ENCODE peak calls at places on chromosome 5, in ten cellular contexts. D is HS-5; O is breast epithelium; Y is AG09309; B is AG08396; P is C1 segment of cervical spinal cord; L is activated CD8-positive, alpha-beta T cell treated with anti-CD3 and anti-CD28 coated beads, Interleukin-2, amount 10 ng/mL, durations not matched to agents 7 days and 5 days; F is prostate gland; H is naive thymus-derived CD4-positive, alpha-beta T cell; G is H1. K is an unnamed sample.

GRCh38 chr5:109718216-109718615 is 28.5 kb downstream of the MAN2A1 start:
- DNase-seq in D (no peak), O (no peak), Y (no peak), B (no peak), P (no peak), L (no peak), F (no peak), H (no peak), G (no peak), K (no peak)

GRCh38 chr5:180126716-180127681 is 55.4 kb upstream of the RNF130 start:
- DNase-seq in D (no peak), O (peak), Y (no peak), B (peak), P (no peak), L (peak), F (no peak), H (no peak), G (no peak), K (no peak)

GRCh38 chr5:133361922-133362321 is 250.4 kb downstream of the FSTL4 start:
- DNase-seq in D (no peak), O (no peak), Y (no peak), B (no peak), P (no peak), L (no peak), F (no peak), H (no peak), G (no peak), K (no peak)

GRCh38 chr5:3929799-3930198 is 334.2 kb downstream of the IRX1 start:
- DNase-seq in D (no peak), O (no peak), Y (no peak), B (no peak), P (no peak), L (no peak), F (no peak), H (no peak), G (no peak), K (no peak)

GRCh38 chr5:124057815-124058231 is 545.8 kb downstream of the CSNK1G3 start:
- DNase-seq in D (no peak), O (no peak), Y (no peak), B (no peak), P (peak), L (no peak), F (no peak), H (no peak), G (no peak), K (no peak)

GRCh38 chr5:149403923-149404745 is 25.0 kb upstream of the IL17B start:
- DNase-seq in D (peak), O (no peak), Y (peak), B (no peak), P (no peak), L (no peak), F (no peak), H (no peak), G (no peak), K (peak)

GRCh38 chr5:79707535-79707934 is 17.9 kb downstream of the CMYA5 start:
- DNase-seq in D (no peak), O (no peak), Y (no peak), B (no peak), P (no peak), L (no peak), F (no peak), H (no peak), G (no peak), K (no peak)

GRCh38 chr5:38344891-38345290 is 86.5 kb downstream of the EGFLAM start:
- DNase-seq in D (no peak), O (no peak), Y (no peak), B (no peak), P (no peak), L (no peak), F (no peak), H (no peak), G (no peak), K (no peak)

GRCh38 chr5:6831678-6832077 is 118.4 kb downstream of the TENT4A start:
- DNase-seq in D (no peak), O (no peak), Y (no peak), B (no peak), P (no peak), L (no peak), F (no peak), H (no peak), G (no peak), K (no peak)

GRCh38 chr5:133721365-133721764 is 109.0 kb upstream of the FSTL4 start:
- DNase-seq in D (no peak), O (no peak), Y (no peak), B (no peak), P (no peak), L (no peak), F (no peak), H (no peak), G (no peak), K (no peak)

GRCh38 chr5:96733771-96734498 is 71.8 kb downstream of the CAST start:
- DNase-seq in D (no peak), O (no peak), Y (no peak), B (no peak), P (no peak), L (no peak), F (peak), H (no peak), G (no peak), K (peak)

GRCh38 chr5:10337107-10337506 is 16.4 kb upstream of the MARCHF6 start:
- DNase-seq in D (no peak), O (no peak), Y (no peak), B (no peak), P (no peak), L (peak), F (no peak), H (no peak), G (no peak), K (no peak)

GRCh38 chr5:82111191-82111590 is 139.4 kb downstream of the ATG10 start:
- DNase-seq in D (no peak), O (no peak), Y (peak), B (no peak), P (no peak), L (no peak), F (no peak), H (no peak), G (no peak), K (no peak)

GRCh38 chr5:124742521-124742920 is 3.9 kb downstream of the ZNF608 start:
- DNase-seq in D (no peak), O (no peak), Y (no peak), B (no peak), P (no peak), L (no peak), F (no peak), H (no peak), G (no peak), K (no peak)

GRCh38 chr5:68054625-68055024 is 160.9 kb upstream of the PIK3R1 start:
- DNase-seq in D (no peak), O (no peak), Y (no peak), B (no peak), P (no peak), L (no peak), F (no peak), H (no peak), G (no peak), K (no peak)

GRCh38 chr5:107274576-107274975 is 396.2 kb downstream of the EFNA5 start:
- DNase-seq in D (no peak), O (no peak), Y (no peak), B (no peak), P (no peak), L (no peak), F (no peak), H (no peak), G (no peak), K (no peak)

GRCh38 chr5:34483442-34484033 is 172.6 kb upstream of the RAI14 start:
- DNase-seq in D (no peak), O (no peak), Y (no peak), B (no peak), P (no peak), L (no peak), F (no peak), H (no peak), G (no peak), K (no peak)

GRCh38 chr5:96492654-96493053 is 59.6 kb upstream of the PCSK1 start:
- DNase-seq in D (no peak), O (no peak), Y (peak), B (no peak), P (no peak), L (no peak), F (no peak), H (no peak), G (no peak), K (peak)

GRCh38 chr5:54701179-54701578 is 183.6 kb downstream of the SNX18 start:
- DNase-seq in D (peak), O (no peak), Y (peak), B (peak), P (no peak), L (no peak), F (no peak), H (no peak), G (no peak), K (peak)

GRCh38 chr5:179816401-179817070 is 4.2 kb upstream of the SQSTM1 start:
- DNase-seq in D (no peak), O (no peak), Y (no peak), B (no peak), P (no peak), L (no peak), F (no peak), H (no peak), G (no peak), K (no peak)

GRCh38 chr5:157778121-157778805 is 34.8 kb downstream of the LSM11 start:
- DNase-seq in D (no peak), O (no peak), Y (no peak), B (no peak), P (no peak), L (no peak), F (peak), H (no peak), G (no peak), K (peak)

GRCh38 chr5:23484094-23484493 is 23.3 kb upstream of the PRDM9 start:
- DNase-seq in D (peak), O (no peak), Y (no peak), B (no peak), P (no peak), L (no peak), F (no peak), H (no peak), G (no peak), K (no peak)

GRCh38 chr5:136720674-136721073 is 355.3 kb upstream of the TRPC7 start:
- DNase-seq in D (no peak), O (no peak), Y (no peak), B (no peak), P (no peak), L (no peak), F (no peak), H (no peak), G (no peak), K (no peak)

GRCh38 chr5:170572453-170572852 is 68.6 kb downstream of the KCNIP1 start:
- DNase-seq in D (peak), O (no peak), Y (no peak), B (no peak), P (no peak), L (peak), F (peak), H (no peak), G (no peak), K (no peak)

GRCh38 chr5:68740204-68740910 is 353.5 kb upstream of the SLC30A5 start:
- DNase-seq in D (no peak), O (no peak), Y (no peak), B (no peak), P (no peak), L (no peak), F (no peak), H (no peak), G (no peak), K (no peak)

GRCh38 chr5:141826674-141827073 is 51.5 kb downstream of the PCDH1 start:
- DNase-seq in D (no peak), O (no peak), Y (no peak), B (no peak), P (no peak), L (no peak), F (no peak), H (no peak), G (no peak), K (no peak)

GRCh38 chr5:26700759-26701384 is 337.5 kb downstream of the CDH9 start:
- DNase-seq in D (peak), O (no peak), Y (no peak), B (no peak), P (no peak), L (no peak), F (no peak), H (no peak), G (no peak), K (peak)

GRCh38 chr5:126561908-126562307 is 33.1 kb downstream of the ALDH7A1 start:
- DNase-seq in D (no peak), O (no peak), Y (no peak), B (no peak), P (no peak), L (no peak), F (no peak), H (no peak), G (no peak), K (no peak)

K was measured in foreskin keratinocyte.